ENCODE peak calls at places on chromosomes 3 and 15, in four cellular contexts. L is HepG2, D is SK-N-SH, K is H1. H is an unnamed sample.

GRCh38 chr3:44996556-44996969 is 20.5 kb downstream of the EXOSC7 start:
- DNase-seq in L (peak), D (peak), K (no peak), H (no peak)

GRCh38 chr3:125121246-125122010 is 65.6 kb upstream of the HEG1 start:
- DNase-seq in K (no peak), L (no peak), D (no peak), H (no peak)

GRCh38 chr3:195246608-195247007 is 24.4 kb downstream of the XXYLT1 start:
- DNase-seq in L (no peak), D (no peak), K (no peak), H (no peak)

GRCh38 chr3:116112686-116113085 is 332.6 kb downstream of the LSAMP start:
- DNase-seq in D (no peak), K (no peak), L (no peak), H (no peak)

GRCh38 chr3:189967254-189967865 is 153.3 kb downstream of the P3H2 start:
- DNase-seq in L (peak), K (no peak), D (peak), H (no peak)

GRCh38 chr3:149245738-149246451 is 24.3 kb upstream of the CP start:
- DNase-seq in D (no peak), L (peak), K (no peak), H (peak)

GRCh38 chr3:171135536-171135935 is 109.0 kb upstream of the SLC2A2 start:
- DNase-seq in K (no peak), L (no peak), D (no peak), H (no peak)

GRCh38 chr3:8413337-8413926 is 88.2 kb upstream of the LMCD1 start:
- DNase-seq in K (no peak), L (no peak), D (no peak), H (no peak)

GRCh38 chr3:139131951-139132350 is 87.3 kb upstream of the PRR23C start:
- DNase-seq in L (no peak), K (no peak), D (no peak), H (no peak)

GRCh38 chr3:27483117-27484001 is 825 bp downstream of the SLC4A7 start:
- DNase-seq in D (peak), K (no peak), L (peak), H (no peak)

GRCh38 chr3:112116777-112117186 is 16.3 kb downstream of the GCSAM start:
- DNase-seq in K (no peak), D (no peak), L (no peak), H (no peak)

GRCh38 chr3:141049681-141050080 is 1.5 kb upstream of the SPSB4 start:
- DNase-seq in D (peak), L (no peak), K (no peak), H (no peak)

GRCh38 chr15:76904461-76905012 is 603 bp downstream of the SCAPER start:
- DNase-seq in K (no peak), D (peak), L (peak), H (no peak)

GRCh38 chr15:52233405-52233804 is 42.2 kb upstream of the GNB5 start:
- DNase-seq in D (no peak), K (no peak), L (no peak), H (no peak)

GRCh38 chr3:177810162-177810623 is 612.9 kb upstream of the TBL1XR1 start:
- DNase-seq in D (no peak), L (peak), K (no peak), H (peak)

GRCh38 chr15:60729850-60730458 is 251.0 kb upstream of the ICE2 start:
- DNase-seq in D (no peak), L (no peak), K (no peak), H (no peak)

DNA sequence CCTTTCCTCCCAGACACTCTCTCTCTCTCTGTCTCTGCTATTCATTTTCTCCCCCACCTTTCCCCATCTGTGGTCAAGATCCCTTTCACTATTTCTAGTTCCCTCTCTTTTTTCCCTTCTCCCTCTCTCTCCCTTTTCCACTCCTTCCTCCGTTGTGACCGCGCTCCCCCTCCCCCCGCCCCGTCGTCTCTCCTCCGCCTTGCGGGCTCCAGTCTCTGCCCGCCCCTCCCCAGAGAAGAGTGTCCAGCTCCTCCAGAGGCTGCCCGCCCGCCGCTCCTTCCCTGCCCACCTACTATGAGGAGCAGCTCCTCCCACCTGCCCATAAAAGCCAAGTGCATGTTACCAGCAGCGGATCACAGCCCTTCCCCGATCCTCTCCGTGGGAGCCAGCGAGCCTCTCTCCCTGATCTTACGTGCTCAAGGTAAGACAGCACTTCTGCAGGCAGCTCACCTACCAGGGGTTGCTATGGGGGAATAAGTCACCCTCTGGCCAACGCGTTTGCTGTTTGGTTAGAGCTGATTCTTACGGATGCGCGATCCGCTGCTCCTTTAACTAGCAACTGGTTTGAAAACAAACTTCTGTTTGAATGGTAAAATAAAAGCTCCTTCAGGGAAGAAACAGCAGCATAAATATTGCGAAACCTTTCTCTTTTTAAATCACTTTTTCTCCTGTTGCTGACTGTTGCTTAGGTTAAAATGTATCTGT is at the start of gene COL8A1:
- DNase-seq in K (no peak), D (no peak), L (no peak), H (no peak)
- TF ChIP-seq JUND in K (no peak), D (no peak), L (no peak), H (no peak)

GRCh38 chr15:92808611-92809063 is 91.5 kb upstream of the CHD2 start:
- DNase-seq in K (no peak), D (peak), L (no peak), H (no peak)
- TF ChIP-seq JUND in K (no peak), D (no peak), L (no peak), H (no peak)

GRCh38 chr3:130539005-130539404 is 22.0 kb downstream of the COL6A6 start:
- DNase-seq in L (peak), D (peak), K (peak), H (peak)
- TF ChIP-seq JUND in L (no peak), D (no peak), K (no peak), H (no peak)

GRCh38 chr15:64430000-64430735 is 30.2 kb upstream of the ZNF609 start:
- DNase-seq in K (peak), D (no peak), L (no peak), H (no peak)
- TF ChIP-seq JUND in K (no peak), D (peak), L (no peak), H (no peak)

H was measured in T47D.